ENCODE peak calls at places on chromosomes 11 and 22, in four cellular contexts. R is upper lobe of right lung, P is endodermal cell, B is thyroid gland. I is an unnamed sample. For H3K27me3, the result is how much of the 10 kb centered on the place peaks cover.

GRCh38 chr22:46620588-46621242 is 529 bp downstream of the GRAMD4 start:
- DNase-seq in R (no peak), B (no peak), P (no peak), I (no peak)

GRCh38 chr11:93753241-93753640 is 11.8 kb downstream of the C11orf54 start:
- DNase-seq in P (no peak), R (no peak), B (no peak), I (no peak)

GRCh38 chr11:32006799-32007388 is 84.0 kb upstream of the RCN1 start:
- DNase-seq in P (peak), R (no peak), B (peak), I (no peak)

GRCh38 chr11:113192121-113192925 is 122.1 kb upstream of the TTC12 start:
- DNase-seq in R (no peak), P (no peak), B (no peak), I (no peak)

GRCh38 chr11:84255483-84255882 is 969.3 kb upstream of the CCDC90B start:
- DNase-seq in B (no peak), P (no peak), R (no peak), I (no peak)

GRCh38 chr11:925158-925495 is 543 bp upstream of the AP2A2 start:
- DNase-seq in R (no peak), P (no peak), B (peak), I (no peak)

GRCh38 chr11:85947431-85948272 is 92.5 kb downstream of the CCDC83 start:
- DNase-seq in R (no peak), P (no peak), B (no peak), I (no peak)

GRCh38 chr22:37189011-37189466 is 992 bp upstream of the C1QTNF6 start:
- DNase-seq in R (no peak), B (no peak), P (peak), I (no peak)

GRCh38 chr11:48033918-48034341 is 53.6 kb downstream of the PTPRJ start:
- DNase-seq in P (no peak), B (peak), R (no peak), I (no peak)

GRCh38 chr11:2444301-2445106 is at the start of the genes KCNQ1 and TRPM5:
- DNase-seq in R (peak), B (peak), P (peak), I (peak)

GRCh38 chr22:46712288-46712687 is 25.8 kb downstream of the CERK start:
- DNase-seq in B (no peak), P (no peak), R (no peak), I (no peak)

GRCh38 chr11:118657709-118658108 is 21.7 kb downstream of the TREH start:
- DNase-seq in B (no peak), P (no peak), R (no peak), I (no peak)

GRCh38 chr11:457071-457760 is 7.1 kb downstream of the PTDSS2 start:
- DNase-seq in R (no peak), B (no peak), P (no peak), I (no peak)

GRCh38 chr22:29932121-29932520 is 49.1 kb downstream of the MTMR3 start:
- DNase-seq in R (no peak), P (no peak), B (no peak), I (no peak)

GRCh38 chr11:10878408-10879214 is 20.8 kb upstream of the ZBED5 start:
- DNase-seq in R (no peak), B (peak), P (peak), I (peak)

GRCh38 chr22:30250713-30251267 is 4.2 kb upstream of the LIF start:
- DNase-seq in B (peak), P (no peak), R (no peak), I (no peak)

GRCh38 chr11:35748644-35749043 is 86.1 kb downstream of the TRIM44 start:
- DNase-seq in P (no peak), R (no peak), B (no peak), I (no peak)

GRCh38 chr11:132874638-132875037 is 657.7 kb downstream of the OPCML start:
- DNase-seq in R (no peak), B (no peak), P (no peak), I (no peak)

GRCh38 chr11:19785265-19785664 is 72.6 kb downstream of the NAV2 start:
- DNase-seq in B (no peak), R (no peak), P (no peak), I (no peak)

GRCh38 chr11:68297812-68298658 is 14.4 kb upstream of the LRP5 start:
- DNase-seq in B (peak), P (peak), R (peak), I (peak)

GRCh38 chr22:27726726-27727449 is 74.7 kb downstream of the MN1 start:
- DNase-seq in P (peak), R (peak), B (peak), I (peak)

GRCh38 chr22:46518038-46518437 is 19.4 kb downstream of the CELSR1 start:
- DNase-seq in P (peak), R (no peak), B (no peak), I (no peak)

GRCh38 chr11:94933225-94934130 is 39.9 kb downstream of the CWC15 start:
- DNase-seq in B (no peak), R (no peak), P (no peak), I (no peak)

GRCh38 chr11:66136752-66137123 is 66.7 kb downstream of the PACS1 start:
- DNase-seq in P (no peak), R (no peak), B (no peak), I (no peak)

GRCh38 chr11:130211781-130212401 is 52.3 kb downstream of the ST14 start:
- DNase-seq in P (peak), B (no peak), R (peak), I (peak)

GRCh38 chr11:128548655-128549255 is 38.6 kb downstream of the ETS1 start:
- DNase-seq in B (peak), P (peak), R (peak), I (peak)

GRCh38 chr22:35345808-35346505 is 34.9 kb upstream of the HMOX1 start:
- DNase-seq in P (no peak), B (no peak), R (no peak), I (no peak)

GRCh38 chr22:35344956-35345690 is 35.8 kb upstream of the HMOX1 start:
- DNase-seq in P (no peak), R (no peak), B (no peak), I (no peak)

GRCh38 chr22:35342390-35342789 is 38.5 kb upstream of the HMOX1 start:
- DNase-seq in B (no peak), P (no peak), R (no peak), I (no peak)

GRCh38 chr22:35341090-35341874 is 39.6 kb upstream of the HMOX1 start:
- DNase-seq in B (no peak), R (no peak), P (no peak), I (no peak)

GRCh38 chr22:35343664-35344550 is 37.0 kb upstream of the HMOX1 start:
- DNase-seq in R (no peak), B (no peak), P (no peak), I (no peak)
- H3K27ac ChIP-seq in R (no peak), B (no peak), P (no peak), I (no peak)

DNA sequence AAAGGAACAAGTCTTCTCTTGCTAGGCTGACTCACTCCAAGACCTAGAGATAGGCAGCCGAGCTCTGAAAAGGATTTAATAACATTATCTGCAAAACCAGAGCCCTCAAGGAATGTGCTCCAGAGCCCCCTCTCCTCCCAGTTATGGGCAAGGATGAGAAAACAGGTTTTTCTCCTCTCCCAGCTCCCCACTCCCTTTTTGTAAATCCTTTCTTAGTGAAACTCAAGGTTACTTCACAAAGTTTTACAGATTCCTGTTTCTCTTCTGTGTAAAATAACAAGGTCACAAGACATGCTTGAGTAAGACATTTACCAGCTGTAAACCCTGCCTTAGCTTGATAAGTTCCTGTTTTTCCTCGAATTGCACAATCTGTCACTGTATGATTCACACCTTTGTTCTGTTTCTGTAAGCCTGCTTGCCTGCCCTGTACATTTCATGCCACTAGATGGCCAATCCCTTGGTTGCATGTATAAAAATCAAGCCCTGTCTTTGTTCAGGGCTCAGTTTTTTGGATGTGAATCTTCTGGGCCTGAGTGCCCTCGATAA is 489.4 kb downstream of the KCNA4 start:
- DNase-seq in B (no peak), R (no peak), P (no peak), I (no peak)
- TF ChIP-seq CTCF in B (no peak), R (peak), P (peak), I (no peak)

GRCh38 chr11:44727114-44727372 is 281 bp downstream of the TSPAN18 start:
- DNase-seq in B (no peak), P (peak), R (no peak), I (no peak)

GRCh38 chr11:44728491-44728910 is 1.7 kb downstream of the TSPAN18 start:
- DNase-seq in R (no peak), P (peak), B (no peak), I (no peak)

GRCh38 chr11:44726278-44727113 is at the start of gene TSPAN18:
- DNase-seq in B (no peak), R (no peak), P (peak), I (peak)

GRCh38 chr11:44728085-44728410 is 1.3 kb downstream of the TSPAN18 start:
- DNase-seq in R (no peak), B (no peak), P (no peak), I (no peak)

DNA sequence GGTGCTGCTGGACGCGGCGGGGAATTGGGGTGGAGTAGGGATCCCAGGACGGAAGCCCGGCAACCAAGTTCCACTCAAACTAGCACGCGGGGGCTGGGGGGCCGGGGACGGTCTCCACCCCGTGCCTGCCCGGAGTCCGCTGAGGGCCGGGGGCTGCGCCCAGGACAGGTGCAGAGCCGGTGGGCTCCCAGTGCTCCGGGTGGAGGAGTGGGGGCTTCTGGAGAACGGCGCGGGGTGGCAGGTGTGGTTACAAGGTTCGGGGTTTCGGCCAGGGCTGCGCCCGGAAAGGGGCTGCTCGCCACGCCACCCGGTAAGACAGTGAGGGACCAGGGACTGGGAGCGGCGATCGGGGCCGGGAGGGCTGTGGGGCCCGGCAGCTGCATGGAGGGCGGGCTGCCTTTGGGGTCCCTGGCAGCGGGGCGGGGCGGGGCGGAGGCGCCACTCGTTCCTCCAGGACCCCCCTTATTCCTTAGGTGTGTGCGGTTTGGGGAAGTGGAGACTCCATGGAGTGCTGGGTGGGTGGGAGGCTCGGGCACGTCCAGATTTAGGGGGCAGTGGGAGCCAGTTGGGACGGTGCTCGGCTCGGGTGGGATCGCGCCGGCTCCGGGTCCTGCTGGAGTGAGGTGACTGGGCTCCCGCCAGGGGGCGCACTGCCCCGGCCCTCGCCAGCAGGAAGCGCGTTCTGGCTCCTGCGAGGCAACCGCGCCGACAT is 767 bp downstream of the TSPAN18 start:
- DNase-seq in B (peak), R (peak), P (peak), I (peak)
- H3K27me3 ChIP-seq in B (under half), R (under half), P (under half), I (under half)

DNA sequence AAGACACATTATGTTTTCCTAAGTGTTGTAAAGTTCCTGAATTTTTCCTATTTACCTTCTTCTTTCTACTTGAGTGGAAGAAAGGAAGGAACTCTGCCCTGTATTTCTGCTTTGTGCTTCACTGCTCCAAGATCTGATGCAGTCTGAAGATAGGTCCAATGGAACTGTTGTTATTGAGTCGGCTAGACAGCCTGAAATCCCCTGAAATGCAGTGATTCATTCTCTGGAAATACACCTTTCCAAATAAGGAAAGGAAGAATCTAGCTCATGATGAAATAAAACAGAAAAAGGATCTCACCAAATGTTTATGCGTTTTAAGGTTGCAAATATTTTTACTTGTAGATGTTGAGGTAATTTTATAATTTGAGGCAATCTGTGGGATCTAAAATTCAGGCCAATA is 322.8 kb downstream of the GUCY1A2 start:
- DNase-seq in B (no peak), R (no peak), P (no peak), I (no peak)
- H3K27ac ChIP-seq in B (no peak), R (no peak), P (no peak), I (no peak)

I was measured in colonic mucosa.